ENCODE peak calls at places on chromosomes 11 and 22, in ten cellular contexts. W, T, R, K, Q, I, U, P, A and C are unnamed samples.

GRCh38 chr11:65498977-65499712 is at the start of gene MALAT1:
- DNase-seq in Q (no peak), A (peak), I (peak), K (peak), W (peak), P (peak), R (peak), U (peak), T (peak), C (peak)

GRCh38 chr11:61610905-61611304 is 30.0 kb upstream of the SYT7 start:
- DNase-seq in K (no peak), T (no peak), U (no peak), Q (no peak), A (no peak), W (no peak), I (no peak), P (no peak), R (no peak), C (no peak)

GRCh38 chr11:43503417-43503816 is 144.7 kb downstream of the TTC17 start:
- DNase-seq in R (no peak), U (no peak), Q (no peak), W (no peak), P (no peak), A (no peak), I (peak), T (no peak), K (no peak), C (no peak)

GRCh38 chr11:9529333-9529648 is 44.2 kb upstream of the WEE1 start:
- DNase-seq in R (no peak), W (peak), U (no peak), T (no peak), I (no peak), P (no peak), A (no peak), K (no peak), Q (no peak), C (no peak)

GRCh38 chr11:4826425-4826824 is 5.3 kb downstream of the OR51F2 start:
- DNase-seq in T (peak), Q (no peak), P (peak), K (no peak), W (no peak), I (peak), R (no peak), U (no peak), A (no peak), C (no peak)

GRCh38 chr11:126832387-126832786 is 168.2 kb downstream of the KIRREL3 start:
- DNase-seq in R (no peak), A (no peak), W (no peak), P (no peak), Q (no peak), U (no peak), I (no peak), K (no peak), T (no peak), C (no peak)

GRCh38 chr22:38316340-38317236 is 645 bp downstream of the CSNK1E start:
- DNase-seq in R (peak), I (no peak), W (peak), K (peak), U (peak), T (peak), Q (peak), A (peak), P (peak), C (no peak)

GRCh38 chr22:50641696-50642607 is 14.0 kb upstream of the ARSA start:
- DNase-seq in U (no peak), A (peak), T (peak), W (peak), Q (no peak), K (peak), I (peak), P (peak), R (peak), C (no peak)

GRCh38 chr22:23289851-23290724 is 109.8 kb downstream of the BCR start:
- DNase-seq in K (peak), U (peak), T (peak), W (peak), I (peak), P (peak), R (peak), A (peak), Q (peak), C (no peak)

GRCh38 chr11:36744375-36745168 is 146.5 kb upstream of the RAG2 start:
- DNase-seq in R (peak), A (peak), K (peak), U (peak), I (peak), W (peak), Q (peak), T (peak), P (peak), C (peak)

GRCh38 chr11:44912270-44912987 is 38.3 kb downstream of the TP53I11 start:
- DNase-seq in U (no peak), A (no peak), I (no peak), Q (no peak), T (no peak), W (peak), K (no peak), P (no peak), R (no peak), C (no peak)

GRCh38 chr11:7278314-7278917 is 26.7 kb downstream of the SYT9 start:
- DNase-seq in W (peak), A (no peak), R (peak), U (peak), K (no peak), T (peak), Q (peak), P (peak), I (peak), C (no peak)

GRCh38 chr22:37639771-37640590 is 512 bp downstream of the SH3BP1 start:
- DNase-seq in I (no peak), R (peak), T (no peak), Q (peak), U (no peak), P (no peak), A (peak), W (peak), K (no peak), C (peak)

GRCh38 chr11:132008226-132008625 is 637.8 kb downstream of the NTM start:
- DNase-seq in Q (no peak), W (no peak), A (no peak), K (no peak), I (no peak), P (no peak), T (no peak), U (no peak), R (no peak), C (no peak)

GRCh38 chr11:67354314-67355022 is 1.1 kb upstream of the POLD4 start:
- DNase-seq in A (peak), Q (peak), R (peak), P (peak), I (peak), K (no peak), W (peak), T (peak), U (peak), C (peak)

GRCh38 chr11:838441-839279 is 3.7 kb downstream of the POLR2L start:
- DNase-seq in T (peak), I (no peak), A (no peak), R (no peak), U (no peak), Q (no peak), K (no peak), W (peak), P (no peak), C (no peak)

GRCh38 chr11:126082251-126083109 is 19.8 kb upstream of the CDON start:
- DNase-seq in I (no peak), W (peak), K (no peak), U (no peak), Q (no peak), T (no peak), A (no peak), P (no peak), R (no peak), C (no peak)

GRCh38 chr11:2197771-2198520 is 26.3 kb upstream of the TH start:
- DNase-seq in A (no peak), T (no peak), I (no peak), U (no peak), Q (no peak), R (no peak), K (no peak), W (no peak), P (no peak), C (no peak)

GRCh38 chr11:73281201-73281741 is 9.1 kb downstream of the P2RY6 start:
- DNase-seq in R (no peak), A (no peak), U (no peak), W (no peak), K (peak), T (no peak), Q (no peak), I (no peak), P (no peak), C (no peak)

GRCh38 chr11:2777396-2777795 is 77.6 kb upstream of the KCNQ1OT1 start:
- DNase-seq in U (no peak), W (peak), P (peak), R (no peak), I (no peak), T (peak), K (peak), Q (no peak), A (peak), C (peak)

GRCh38 chr22:19004471-19004870 is 68.4 kb upstream of the PRODH start:
- DNase-seq in W (no peak), A (no peak), I (no peak), T (no peak), K (no peak), Q (no peak), P (no peak), U (no peak), R (no peak), C (no peak)

GRCh38 chr11:72308226-72309073 is 64.5 kb upstream of the PHOX2A start:
- DNase-seq in W (no peak), K (no peak), A (no peak), R (no peak), Q (no peak), P (peak), I (peak), T (peak), U (peak), C (no peak)

GRCh38 chr11:120170741-120171261 is 32.9 kb upstream of the TRIM29 start:
- DNase-seq in K (peak), U (no peak), P (no peak), I (no peak), Q (peak), W (no peak), T (no peak), R (no peak), A (no peak), C (no peak)

GRCh38 chr22:36745301-36745995 is 30.5 kb downstream of the IFT27 start:
- DNase-seq in P (no peak), W (peak), U (no peak), Q (no peak), K (peak), A (peak), T (no peak), R (no peak), I (no peak), C (no peak)

GRCh38 chr11:78391424-78391823 is 26.2 kb downstream of the GAB2 start:
- DNase-seq in T (no peak), A (no peak), I (no peak), Q (no peak), U (no peak), R (peak), W (no peak), P (no peak), K (no peak), C (no peak)

GRCh38 chr11:15139101-15139770 is 24.5 kb downstream of the INSC start:
- DNase-seq in U (no peak), Q (no peak), K (no peak), T (no peak), W (no peak), P (no peak), R (no peak), I (no peak), A (no peak), C (no peak)

GRCh38 chr11:122664188-122664587 is 8.7 kb downstream of the UBASH3B start:
- DNase-seq in W (no peak), R (no peak), A (no peak), I (no peak), K (no peak), U (no peak), P (no peak), T (peak), Q (no peak), C (no peak)

GRCh38 chr22:39459681-39460080 is 2.9 kb downstream of the MGAT3 start:
- DNase-seq in R (no peak), K (no peak), A (no peak), U (no peak), P (no peak), Q (no peak), W (no peak), I (no peak), T (no peak), C (no peak)

GRCh38 chr11:63769044-63769718 is 606 bp upstream of the ZFTA start:
- DNase-seq in I (no peak), K (peak), U (no peak), T (peak), A (no peak), W (peak), P (peak), Q (peak), R (peak), C (no peak)

GRCh38 chr11:126477526-126478275 is 122.2 kb downstream of the ST3GAL4 start:
- DNase-seq in I (no peak), R (peak), A (no peak), W (no peak), T (no peak), U (no peak), K (no peak), Q (no peak), P (no peak), C (no peak)

GRCh38 chr11:23789938-23790371 is 706.9 kb upstream of the LUZP2 start:
- DNase-seq in I (peak), W (no peak), K (no peak), T (peak), A (no peak), U (peak), Q (no peak), R (no peak), P (peak), C (no peak)

GRCh38 chr11:27213232-27213660 is 149.8 kb downstream of the CCDC34 start:
- DNase-seq in K (no peak), T (peak), P (peak), U (peak), R (no peak), I (peak), Q (no peak), A (no peak), W (no peak), C (no peak)

DNA sequence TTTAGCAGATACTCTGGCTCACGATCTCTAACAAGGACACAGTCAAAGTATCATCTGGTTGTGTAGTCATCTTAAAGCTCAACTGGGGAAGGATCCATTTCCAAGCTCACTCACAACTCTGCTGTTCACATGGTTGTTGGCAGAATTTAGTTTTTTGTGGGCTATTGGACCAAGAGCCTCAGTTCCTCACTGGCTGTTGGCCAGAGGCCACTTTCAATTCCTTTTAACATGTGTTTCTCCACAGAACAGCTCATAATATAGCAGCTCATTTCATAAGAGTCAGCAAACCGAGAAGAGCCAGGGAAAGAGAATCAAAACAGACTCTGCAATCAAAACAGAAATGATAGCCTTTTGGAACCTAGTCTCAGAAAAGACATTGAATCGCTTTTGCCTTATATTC is 22.6 kb downstream of the IZUMO1R start:
- DNase-seq in T (no peak), U (no peak), I (no peak), Q (no peak), A (no peak), P (no peak), W (no peak), K (no peak), R (no peak), C (no peak)
- TF ChIP-seq CTCF in T (no peak), U (no peak), I (no peak), Q (no peak), A (no peak), P (no peak), W (no peak), K (no peak), R (no peak), C (no peak)

DNA sequence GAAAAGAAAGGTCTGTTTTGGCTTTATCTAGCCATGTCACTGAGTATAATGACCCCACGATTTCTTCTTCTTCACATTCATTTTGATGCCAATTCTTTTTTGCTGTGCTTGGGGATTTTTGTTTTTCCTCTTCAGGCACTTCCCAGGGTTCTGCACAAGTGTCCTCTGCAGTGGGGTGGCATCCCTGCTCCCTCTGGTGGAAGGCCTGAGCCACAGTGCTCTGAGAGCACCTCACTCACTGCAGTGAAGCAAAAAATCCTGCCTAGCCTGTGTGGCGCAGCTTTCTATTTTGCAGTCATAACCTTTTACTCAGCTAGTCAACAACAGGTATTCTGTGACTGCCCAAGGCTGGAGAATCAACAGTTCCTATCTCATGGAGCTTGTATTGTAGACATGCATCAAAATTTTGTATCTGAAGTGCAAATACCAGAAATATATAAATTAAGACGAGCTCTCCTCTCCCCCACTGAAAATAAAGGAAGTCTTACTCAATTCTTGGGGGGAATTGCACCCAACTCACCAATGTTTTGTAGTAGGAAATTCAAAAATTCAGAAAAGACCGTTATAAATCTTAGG is 153.3 kb downstream of the NCAM1 start:
- DNase-seq in U (peak), A (peak), R (peak), W (peak), K (no peak), T (peak), P (peak), Q (no peak), I (peak), C (no peak)
- TF ChIP-seq CTCF in U (peak), A (peak), R (peak), W (peak), K (peak), T (peak), P (peak), Q (peak), I (peak), C (peak)

GRCh38 chr11:85165819-85166218 is 461.3 kb downstream of the DLG2 start:
- DNase-seq in K (no peak), U (no peak), Q (no peak), A (no peak), P (no peak), R (no peak), T (no peak), W (no peak), I (no peak), C (no peak)
- TF ChIP-seq CTCF in K (no peak), U (no peak), Q (no peak), A (no peak), P (no peak), R (no peak), T (no peak), W (peak), I (no peak), C (no peak)

GRCh38 chr11:70271635-70271953 is 1.1 kb downstream of the PPFIA1 start:
- DNase-seq in I (no peak), A (no peak), Q (no peak), W (no peak), K (no peak), R (no peak), T (no peak), P (no peak), U (no peak), C (no peak)

GRCh38 chr11:70272009-70272408 is 1.5 kb downstream of the PPFIA1 start:
- DNase-seq in P (no peak), W (no peak), T (no peak), K (no peak), A (no peak), Q (no peak), R (no peak), U (no peak), I (no peak), C (no peak)

GRCh38 chr11:70268526-70268925 is 2.0 kb upstream of the PPFIA1 start:
- DNase-seq in I (no peak), K (no peak), T (no peak), P (no peak), W (no peak), Q (no peak), R (no peak), U (no peak), A (no peak), C (no peak)

GRCh38 chr11:70270104-70270876 is at the start of gene PPFIA1:
- DNase-seq in R (peak), K (peak), Q (peak), A (peak), W (peak), T (peak), U (peak), I (peak), P (peak), C (peak)

GRCh38 chr11:70270877-70271634 is 566 bp downstream of the PPFIA1 start:
- DNase-seq in K (peak), P (peak), W (peak), U (peak), R (peak), Q (peak), A (peak), I (peak), T (peak), C (peak)
- TF ChIP-seq CTCF in K (no peak), P (no peak), W (peak), U (no peak), R (peak), Q (no peak), A (peak), I (no peak), T (no peak), C (peak)

GRCh38 chr22:26134654-26135330 is 34.5 kb upstream of the SEZ6L start:
- DNase-seq in I (no peak), Q (no peak), A (no peak), T (no peak), W (peak), P (no peak), U (no peak), R (peak), K (no peak), C (no peak)
- TF ChIP-seq CTCF in I (no peak), Q (peak), A (no peak), T (no peak), W (peak), P (no peak), U (peak), R (peak), K (no peak), C (no peak)

GRCh38 chr22:20019661-20020532 is 1.0 kb upstream of the TANGO2 start:
- DNase-seq in R (no peak), Q (no peak), W (no peak), I (no peak), P (no peak), A (no peak), K (no peak), T (no peak), U (no peak), C (no peak)

GRCh38 chr22:20022231-20023069 is 1.5 kb downstream of the TANGO2 start:
- DNase-seq in P (no peak), K (no peak), T (no peak), A (no peak), W (no peak), U (no peak), R (no peak), Q (no peak), I (no peak), C (no peak)

GRCh38 chr22:20023214-20023613 is 2.3 kb downstream of the TANGO2 start:
- DNase-seq in U (no peak), R (no peak), Q (no peak), P (no peak), T (no peak), A (no peak), K (no peak), I (no peak), W (no peak), C (no peak)

GRCh38 chr22:20021196-20022181 is 579 bp downstream of the TANGO2 start:
- DNase-seq in W (peak), I (no peak), Q (no peak), U (peak), K (peak), R (peak), A (peak), P (peak), T (peak), C (no peak)

DNA sequence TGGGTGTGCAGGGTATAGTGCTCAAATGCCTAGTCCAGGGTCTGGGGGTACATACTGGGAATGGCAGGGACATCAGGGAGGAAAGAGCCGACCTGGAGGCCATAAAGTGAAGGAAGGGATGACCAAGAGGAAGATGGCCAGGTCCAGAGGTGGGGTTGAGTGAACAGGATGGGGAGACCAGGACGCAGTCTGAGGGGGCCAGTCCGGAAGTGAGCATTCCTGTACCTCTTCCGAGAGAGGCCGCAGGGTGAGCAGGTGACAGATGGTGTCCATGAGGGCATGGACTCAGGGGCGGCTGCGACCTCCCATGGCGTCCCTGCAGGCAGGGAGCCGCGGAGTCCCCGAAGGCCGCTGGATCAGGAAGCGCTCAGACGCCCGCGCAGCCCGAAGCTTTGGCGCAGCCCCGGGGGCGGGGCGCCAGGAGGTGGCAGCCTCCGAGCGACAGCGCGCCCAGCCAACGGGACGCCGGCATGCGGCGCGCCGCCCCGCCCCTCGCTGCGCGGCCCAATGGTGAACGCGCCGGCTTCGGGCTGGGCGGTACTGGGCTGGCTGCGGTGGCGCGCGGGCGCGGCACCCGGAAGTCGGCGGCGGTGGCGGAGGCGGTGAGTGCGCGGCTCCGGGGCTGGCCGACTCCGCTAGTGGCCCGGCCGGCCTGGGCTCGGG is at the start of gene TANGO2:
- DNase-seq in I (peak), T (peak), K (peak), W (peak), R (peak), A (peak), Q (peak), P (peak), U (peak), C (peak)
- TF ChIP-seq CTCF in I (no peak), T (no peak), K (no peak), W (no peak), R (no peak), A (no peak), Q (no peak), P (no peak), U (no peak), C (no peak)